ENCODE peak calls at places on chromosomes 12 and 14, in four cellular contexts. N, R, I and T are unnamed samples.

GRCh38 chr14:81302613-81303012 is 81.9 kb upstream of the GTF2A1 start:
- DNase-seq in N (no peak), R (no peak), I (no peak), T (no peak)

GRCh38 chr14:34336501-34336900 is 125.5 kb downstream of the SPTSSA start:
- DNase-seq in N (no peak), R (no peak), I (no peak), T (no peak)

GRCh38 chr14:35341454-35342159 is 49.4 kb downstream of the PSMA6 start:
- DNase-seq in N (peak; percentile 75), R (peak; percentile 99), I (peak; percentile 74), T (no peak)

GRCh38 chr12:63124778-63125177 is 26.2 kb downstream of the AVPR1A start:
- DNase-seq in N (no peak), R (no peak), I (no peak), T (no peak)

GRCh38 chr12:52865090-52865944 is 16.5 kb upstream of the KRT78 start:
- DNase-seq in N (peak; percentile 87), R (peak; percentile 78), I (peak; percentile 39), T (peak; percentile 56)

GRCh38 chr12:127273621-127274020 is 993.3 kb upstream of the TMEM132C start:
- DNase-seq in N (no peak), R (no peak), I (peak; percentile 51), T (peak; percentile 17)

GRCh38 chr12:19688489-19688888 is 249.2 kb downstream of the AEBP2 start:
- DNase-seq in N (no peak), R (no peak), I (peak; percentile 50), T (no peak)

GRCh38 chr14:56195727-56196126 is 77.5 kb downstream of the PELI2 start:
- DNase-seq in N (no peak), R (no peak), I (peak; percentile 77), T (no peak)

GRCh38 chr14:104554608-104555401 is 24.8 kb upstream of the C14orf180 start:
- DNase-seq in N (no peak), R (no peak), I (no peak), T (no peak)

GRCh38 chr14:34593740-34594375 is 36.1 kb downstream of the SNX6 start:
- DNase-seq in N (no peak), R (no peak), I (peak; percentile 85), T (peak; percentile 82)

GRCh38 chr12:52310622-52311281 is 10.4 kb downstream of the KRT83 start:
- DNase-seq in N (no peak), R (no peak), I (no peak), T (peak; percentile 6)

GRCh38 chr14:51302319-51303030 is 62.4 kb downstream of the TMX1 start:
- DNase-seq in N (no peak), R (no peak), I (peak; percentile 36), T (no peak)

GRCh38 chr14:87149583-87150354 is 843.2 kb downstream of the GALC start:
- DNase-seq in N (peak; percentile 55), R (no peak), I (peak; percentile 77), T (no peak)

GRCh38 chr12:67919406-67919805 is 69.8 kb upstream of the IFNG-AS1 start:
- DNase-seq in N (no peak), R (no peak), I (peak; percentile 36), T (no peak)

GRCh38 chr14:75343914-75344313 is 65.3 kb downstream of the FOS start:
- DNase-seq in N (no peak), R (no peak), I (peak; percentile 16), T (peak; percentile 7)

GRCh38 chr12:109580272-109580671 is 6.7 kb downstream of the MVK start:
- DNase-seq in N (peak; percentile 29), R (no peak), I (no peak), T (no peak)

GRCh38 chr12:46774011-46774633 is 51.7 kb downstream of the SLC38A4 start:
- DNase-seq in N (no peak), R (no peak), I (peak; percentile 39), T (no peak)

GRCh38 chr14:97251423-97252155 is 454.4 kb downstream of the VRK1 start:
- DNase-seq in N (peak; percentile 39), R (no peak), I (peak; percentile 25), T (no peak)

GRCh38 chr12:3747976-3748619 is 4.8 kb downstream of the CRACR2A start:
- DNase-seq in N (no peak), R (no peak), I (no peak), T (no peak)

GRCh38 chr14:32947792-32948191 is 9.1 kb downstream of the NPAS3 start:
- DNase-seq in N (no peak), R (no peak), I (no peak), T (no peak)

GRCh38 chr12:990308-990648 is 745 bp upstream of the ERC1 start:
- DNase-seq in N (peak; percentile 79), R (peak; percentile 72), I (peak; percentile 62), T (peak; percentile 50)

GRCh38 chr12:130514149-130514551 is 176.5 kb downstream of the PIWIL1 start:
- DNase-seq in N (peak; percentile 49), R (no peak), I (no peak), T (no peak)

GRCh38 chr12:97005612-97006011 is 98.6 kb downstream of the NEDD1 start:
- DNase-seq in N (peak; percentile 65), R (no peak), I (no peak), T (no peak)

GRCh38 chr12:128801879-128802391 is 21.8 kb downstream of the SLC15A4 start:
- DNase-seq in N (no peak), R (no peak), I (peak; percentile 79), T (no peak)

GRCh38 chr12:54424232-54424631 is 5.2 kb upstream of the ITGA5 start:
- DNase-seq in N (no peak), R (no peak), I (no peak), T (no peak)

GRCh38 chr12:12779529-12779928 is 5.9 kb upstream of the APOLD1 start:
- DNase-seq in N (no peak), R (no peak), I (peak; percentile 85), T (peak; percentile 67)

GRCh38 chr14:102208741-102209140 is 69.0 kb downstream of the WDR20 start:
- DNase-seq in N (no peak), R (no peak), I (no peak), T (no peak)
- H3K27ac ChIP-seq in N (no peak overlapping the region), R (no peak overlapping the region), I (no peak overlapping the region), T (no peak overlapping the region)

DNA sequence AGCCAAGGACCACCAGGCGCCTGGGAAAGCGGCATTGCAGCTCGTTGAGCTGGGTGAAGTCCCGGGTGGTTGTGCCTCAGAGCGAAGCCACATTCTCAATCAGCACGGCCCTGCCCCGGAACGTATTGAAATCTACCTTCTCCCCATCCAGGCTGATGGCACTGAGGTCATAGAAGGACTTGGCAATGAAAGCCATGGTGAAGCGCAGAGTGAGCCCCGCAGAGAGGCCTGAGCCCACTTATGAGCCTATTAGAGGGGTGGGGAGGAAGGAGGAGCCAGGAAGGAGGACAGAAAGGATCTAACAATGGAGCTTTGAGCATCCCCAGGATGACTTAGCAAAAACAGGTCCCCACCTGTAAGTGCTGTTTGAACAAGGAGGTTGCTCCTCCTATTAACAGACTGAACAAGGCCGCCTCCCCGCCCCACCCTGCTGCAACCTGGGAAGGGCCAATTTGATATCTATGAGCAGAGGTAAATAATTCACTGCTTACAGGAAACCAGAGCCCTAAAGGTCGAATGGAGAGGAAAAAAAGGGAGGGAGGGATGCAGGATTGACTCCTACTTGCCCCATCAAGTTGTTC is at the start of gene GPX2:
- DNase-seq in N (no peak), R (peak; percentile 84), I (no peak), T (no peak)
- H3K27ac ChIP-seq in N (no peak within 1 kb of the TSS), R (peak within 1 kb of the TSS; percentile 85), I (no peak within 1 kb of the TSS), T (no peak within 1 kb of the TSS)

GRCh38 chr14:24483604-24484252 is 24.3 kb downstream of the CMA1 start:
- DNase-seq in N (no peak), R (no peak), I (peak; percentile 32), T (peak; percentile 0)
- H3K27ac ChIP-seq in N (no peak overlapping the region), R (no peak overlapping the region), I (no peak overlapping the region), T (no peak overlapping the region)

GRCh38 chr12:29239336-29239735 is 90.3 kb downstream of the FAR2 start:
- DNase-seq in N (no peak), R (no peak), I (no peak), T (no peak)

GRCh38 chr12:29242921-29243431 is 93.9 kb downstream of the FAR2 start:
- DNase-seq in N (no peak), R (no peak), I (peak; percentile 41), T (no peak)

GRCh38 chr12:29240441-29240840 is 91.4 kb downstream of the FAR2 start:
- DNase-seq in N (no peak), R (no peak), I (no peak), T (no peak)

GRCh38 chr12:29238822-29239291 is 89.8 kb downstream of the FAR2 start:
- DNase-seq in N (peak; percentile 10), R (no peak), I (peak; percentile 52), T (peak; percentile 35)

GRCh38 chr12:29241821-29242591 is 92.9 kb downstream of the FAR2 start:
- DNase-seq in N (peak; percentile 40), R (peak; percentile 45), I (peak; percentile 87), T (peak; percentile 67)
- H3K27ac ChIP-seq in N (no peak overlapping the region), R (peak overlapping the region; percentile 77), I (peak overlapping the region; percentile 47), T (peak overlapping the region; percentile 48)

GRCh38 chr14:103122578-103123127 is 608 bp upstream of the TNFAIP2 start:
- DNase-seq in N (peak; percentile 57), R (no peak), I (no peak), T (no peak)
- H3K27ac ChIP-seq in N (no peak overlapping the region), R (peak overlapping the region; percentile 87), I (no peak overlapping the region), T (no peak overlapping the region)

GRCh38 chr12:6376965-6377666 is 1.8 kb upstream of the SCNN1A start:
- DNase-seq in N (no peak), R (peak; percentile 24), I (no peak), T (no peak)

GRCh38 chr12:6376079-6376941 is 947 bp upstream of the SCNN1A start:
- DNase-seq in N (peak; percentile 87), R (peak; percentile 92), I (peak; percentile 59), T (peak; percentile 62)

GRCh38 chr12:6380141-6381121 is 3.5 kb upstream of the LTBR start:
- DNase-seq in N (peak; percentile 17), R (no peak), I (peak; percentile 54), T (no peak)

GRCh38 chr12:6377667-6377994 is 2.3 kb upstream of the SCNN1A start:
- DNase-seq in N (no peak), R (peak; percentile 88), I (no peak), T (no peak)

GRCh38 chr12:6378709-6379427 is 3.5 kb upstream of the SCNN1A start:
- DNase-seq in N (no peak), R (no peak), I (no peak), T (no peak)
- H3K27ac ChIP-seq in N (no peak overlapping the region), R (peak overlapping the region; percentile 92), I (no peak overlapping the region), T (no peak overlapping the region)

DNA sequence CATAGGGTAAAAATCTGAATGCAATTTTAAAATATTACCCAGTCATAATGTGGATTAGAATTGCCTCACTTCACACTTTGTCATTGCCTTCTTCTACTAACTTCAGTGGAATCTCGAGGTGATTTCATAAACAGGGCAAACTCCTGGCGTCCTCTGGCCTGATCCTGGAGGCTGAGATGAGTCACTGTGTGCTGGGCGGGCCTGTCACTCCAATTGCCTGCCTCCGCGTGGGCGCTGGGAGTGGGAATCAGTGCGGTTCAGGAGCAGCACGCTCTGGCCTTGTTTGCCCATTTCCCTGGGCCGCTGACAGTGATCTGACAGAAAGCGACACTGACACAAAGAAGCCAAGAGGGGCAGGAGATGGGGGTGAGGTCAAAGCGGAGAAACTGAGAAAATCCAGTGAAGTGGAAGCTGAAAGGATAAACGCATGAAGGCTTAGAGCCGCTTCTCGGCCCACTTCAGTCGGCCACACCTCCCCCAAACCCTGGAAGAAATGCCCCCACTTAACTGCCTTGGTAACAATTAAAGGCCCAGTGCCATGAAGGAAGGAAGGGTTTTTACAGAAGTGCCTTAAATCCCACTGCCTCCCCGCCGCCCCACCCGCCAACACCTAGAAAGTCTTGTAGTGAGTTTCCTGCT is 29.8 kb downstream of the LGR5 start:
- DNase-seq in N (peak; percentile 66), R (no peak), I (peak; percentile 89), T (peak; percentile 48)
- H3K27ac ChIP-seq in N (peak overlapping the region; percentile 3), R (no peak overlapping the region), I (peak overlapping the region; percentile 47), T (no peak overlapping the region)